ENCODE peak calls at places on chromosomes 3 and 15, in five cellular contexts. S, F, A, H and Z are unnamed samples.

GRCh38 chr3:31472479-31473390 is 60.0 kb upstream of the STT3B start:
- DNase-seq in F (peak), A (peak), H (peak), S (peak), Z (no peak)

GRCh38 chr3:178083906-178084823 is 452.1 kb upstream of the KCNMB2 start:
- DNase-seq in F (peak), H (no peak), A (no peak), S (no peak), Z (no peak)

GRCh38 chr3:141644931-141645330 is 93.2 kb upstream of the RNF7 start:
- DNase-seq in H (peak), S (peak), A (peak), F (peak), Z (peak)

GRCh38 chr3:123960791-123961507 is at the start of gene CCDC14:
- DNase-seq in H (peak), F (peak), S (peak), A (peak), Z (peak)

GRCh38 chr3:138944842-138945645 is 1.9 kb downstream of the FOXL2 start:
- DNase-seq in A (no peak), S (peak), H (peak), F (no peak), Z (no peak)

GRCh38 chr3:44326035-44326434 is 12.5 kb upstream of the TCAIM start:
- DNase-seq in S (peak), A (peak), H (no peak), F (peak), Z (no peak)

GRCh38 chr3:141401584-141402475 is 33.5 kb downstream of the ZBTB38 start:
- DNase-seq in A (no peak), S (peak), H (peak), F (peak), Z (peak)

GRCh38 chr3:64267774-64268604 is 42.7 kb upstream of the PRICKLE2 start:
- DNase-seq in S (peak), A (peak), F (peak), H (no peak), Z (peak)

GRCh38 chr15:70469182-70469581 is 294.2 kb downstream of the UACA start:
- DNase-seq in H (no peak), A (no peak), F (no peak), S (no peak), Z (no peak)

GRCh38 chr3:154242766-154243165 is 81.5 kb downstream of the DHX36 start:
- DNase-seq in S (no peak), A (no peak), H (no peak), F (no peak), Z (no peak)

GRCh38 chr15:35067501-35068347 is 17.4 kb downstream of the NANOGP8 start:
- DNase-seq in A (no peak), F (no peak), S (no peak), H (no peak), Z (no peak)

GRCh38 chr15:35068861-35069260 is 16.2 kb downstream of the NANOGP8 start:
- DNase-seq in H (no peak), S (no peak), A (no peak), F (no peak), Z (no peak)

GRCh38 chr15:35066094-35066493 is 19.0 kb downstream of the NANOGP8 start:
- DNase-seq in F (no peak), H (no peak), S (no peak), A (no peak), Z (no peak)

DNA sequence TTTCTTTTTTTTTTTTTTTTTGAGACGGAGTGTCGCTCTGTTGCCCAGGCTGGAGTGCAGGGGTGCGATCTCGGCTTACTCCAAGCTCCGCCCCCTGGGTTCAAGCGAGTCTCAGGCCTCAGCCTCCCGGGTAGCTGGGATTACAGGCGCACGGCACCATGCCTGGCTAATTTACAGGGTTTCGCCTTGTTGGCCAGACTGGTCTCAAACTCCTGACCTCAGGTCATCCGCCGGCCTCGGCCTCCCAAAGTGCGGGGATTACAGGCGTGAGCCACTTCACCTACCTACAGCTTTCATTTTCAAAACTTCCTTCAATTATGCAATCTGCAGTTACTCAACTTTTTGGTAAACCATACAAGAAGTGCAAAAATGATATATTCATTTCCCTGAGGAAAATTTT is 14.0 kb downstream of the NANOGP8 start:
- DNase-seq in S (no peak), A (no peak), H (no peak), F (no peak), Z (no peak)
- H3K4me3 ChIP-seq in S (no peak), A (no peak), H (no peak), F (no peak), Z (no peak)

GRCh38 chr15:67067930-67068542 is 2.6 kb downstream of the SMAD3 start:
- DNase-seq in H (no peak), A (peak), F (peak), S (peak), Z (no peak)
- H3K4me3 ChIP-seq in H (peak), A (peak), F (peak), S (peak), Z (peak)

GRCh38 chr3:37925157-37925556 is 63.5 kb downstream of the CTDSPL start:
- DNase-seq in S (no peak), H (no peak), F (no peak), A (no peak), Z (no peak)

GRCh38 chr3:37922721-37923575 is 61.3 kb downstream of the CTDSPL start:
- DNase-seq in A (peak), S (peak), F (peak), H (no peak), Z (peak)

GRCh38 chr3:37924453-37924852 is 62.8 kb downstream of the CTDSPL start:
- DNase-seq in F (no peak), S (peak), A (peak), H (no peak), Z (no peak)

GRCh38 chr3:37921025-37921424 is 59.3 kb downstream of the CTDSPL start:
- DNase-seq in F (no peak), S (no peak), H (no peak), A (no peak), Z (no peak)

GRCh38 chr3:37923576-37923926 is 61.9 kb downstream of the CTDSPL start:
- DNase-seq in A (no peak), F (no peak), S (no peak), H (no peak), Z (no peak)
- H3K4me3 ChIP-seq in A (no peak), F (no peak), S (no peak), H (no peak), Z (no peak)

GRCh38 chr15:74431645-74432044 is 2.1 kb downstream of the SEMA7A start:
- DNase-seq in F (no peak), H (no peak), A (no peak), S (no peak), Z (no peak)
- H3K4me3 ChIP-seq in F (peak), H (peak), A (no peak), S (no peak), Z (no peak)

GRCh38 chr15:63191895-63192603 is 2.6 kb downstream of the RAB8B start:
- DNase-seq in F (no peak), H (peak), A (no peak), S (no peak), Z (no peak)
- H3K4me3 ChIP-seq in F (no peak), H (peak), A (no peak), S (peak), Z (no peak)

GRCh38 chr3:129046037-129046731 is 14.4 kb upstream of the GP9 start:
- DNase-seq in F (no peak), A (no peak), H (no peak), S (no peak), Z (no peak)
- H3K4me3 ChIP-seq in F (no peak), A (no peak), H (peak), S (no peak), Z (peak)

DNA sequence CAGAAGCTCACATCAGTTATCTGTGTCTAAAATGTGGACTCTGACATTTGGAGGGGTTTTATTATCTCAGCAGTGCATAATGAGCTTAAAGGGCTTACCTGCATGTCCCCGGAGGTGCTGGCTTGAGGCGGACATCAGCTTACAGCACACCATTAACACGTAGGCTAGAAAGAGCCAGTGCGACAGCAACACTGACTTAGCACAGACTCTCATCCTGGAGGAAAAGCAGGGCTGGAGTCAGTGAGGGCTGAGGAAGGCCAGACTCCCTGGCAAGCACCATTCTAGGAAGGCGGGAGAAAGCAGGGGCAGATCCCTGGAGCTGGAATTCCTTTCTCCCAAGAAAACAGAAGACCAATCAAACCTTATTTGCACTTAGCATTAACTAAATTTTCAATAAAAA is 51.7 kb downstream of the TAFA4 start:
- DNase-seq in F (no peak), A (no peak), S (no peak), H (no peak), Z (no peak)
- H3K4me3 ChIP-seq in F (no peak), A (no peak), S (no peak), H (no peak), Z (no peak)

GRCh38 chr15:92661069-92661468 is 5.5 kb upstream of the FAM174B start:
- DNase-seq in H (no peak), A (no peak), S (no peak), F (no peak), Z (no peak)
- H3K4me3 ChIP-seq in H (no peak), A (no peak), S (no peak), F (no peak), Z (no peak)

GRCh38 chr15:63505842-63506222 is 1.4 kb downstream of the USP3 start:
- DNase-seq in H (no peak), F (no peak), S (peak), A (no peak), Z (no peak)

GRCh38 chr15:63504247-63504978 is at the start of gene USP3:
- DNase-seq in F (peak), A (peak), S (peak), H (peak), Z (peak)

GRCh38 chr15:63507878-63508818 is 3.8 kb downstream of the USP3 start:
- DNase-seq in A (no peak), F (no peak), H (no peak), S (no peak), Z (no peak)

GRCh38 chr15:63504979-63505841 is 817 bp downstream of the USP3 start:
- DNase-seq in A (peak), H (peak), S (peak), F (peak), Z (peak)

DNA sequence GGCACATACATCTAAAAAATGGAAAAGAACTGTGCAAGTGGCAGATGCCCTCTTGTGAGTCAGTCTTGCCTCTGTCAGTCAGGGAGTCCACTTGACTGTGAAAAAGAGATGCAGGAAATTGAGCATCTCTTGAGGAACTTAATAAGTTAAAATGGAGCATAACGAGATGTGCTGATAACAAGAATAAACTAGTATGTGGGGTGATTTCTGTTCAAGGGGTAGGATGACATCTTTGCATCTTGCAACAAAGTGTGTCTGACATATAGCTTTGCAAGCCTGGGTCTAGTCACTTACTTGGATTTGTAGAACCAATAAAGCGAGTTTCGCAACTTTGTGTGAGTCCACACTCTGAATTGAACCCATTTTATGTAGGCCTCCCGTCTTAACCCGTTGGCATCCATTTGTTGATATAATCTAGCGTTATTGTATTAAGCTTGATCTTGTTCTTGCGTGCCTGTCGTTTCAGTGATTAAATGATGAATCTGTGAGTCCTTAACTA is 2.2 kb downstream of the USP3 start:
- DNase-seq in H (no peak), F (no peak), S (peak), A (no peak), Z (no peak)
- H3K4me3 ChIP-seq in H (peak), F (no peak), S (peak), A (no peak), Z (peak)